ENCODE peak calls at places on chromosomes 4 and X, in four cellular contexts. One of them, this sample, is unnamed.

GRCh38 chrX:40007746-40008705 is 89.7 kb downstream of the BCOR start:
- DNase-seq in tibial artery: no peak
- DNase-seq in DND-41: no peak
- DNase-seq in PC-9: no peak
- DNase-seq in this sample: no peak

GRCh38 chrX:114361076-114361475 is 222.8 kb upstream of the HTR2C start:
- DNase-seq in tibial artery: no peak
- DNase-seq in DND-41: no peak
- DNase-seq in PC-9: no peak
- DNase-seq in this sample: no peak

GRCh38 chr4:138686078-138686477 is 329.5 kb upstream of the NOCT start:
- DNase-seq in tibial artery: no peak
- DNase-seq in DND-41: no peak
- DNase-seq in PC-9: no peak
- DNase-seq in this sample: no peak

GRCh38 chr4:78057135-78057599 is at the start of gene FRAS1:
- DNase-seq in tibial artery: no peak
- DNase-seq in DND-41: peak; percentile 9
- DNase-seq in PC-9: no peak
- DNase-seq in this sample: no peak

GRCh38 chrX:122641136-122641535 is 542.9 kb upstream of the GRIA3 start:
- DNase-seq in tibial artery: no peak
- DNase-seq in DND-41: no peak
- DNase-seq in PC-9: no peak
- DNase-seq in this sample: no peak

GRCh38 chrX:120769576-120770341 is 105.9 kb downstream of the CT47B1 start:
- DNase-seq in tibial artery: no peak
- DNase-seq in DND-41: peak; percentile 12
- DNase-seq in PC-9: peak; percentile 89
- DNase-seq in this sample: no peak

GRCh38 chr4:53919605-53920004 is 144.8 kb downstream of the CHIC2 start:
- DNase-seq in tibial artery: no peak
- DNase-seq in DND-41: no peak
- DNase-seq in PC-9: no peak
- DNase-seq in this sample: no peak

GRCh38 chr4:28010543-28011235 is 1150.0 kb downstream of the STIM2 start:
- DNase-seq in tibial artery: no peak
- DNase-seq in DND-41: no peak
- DNase-seq in PC-9: no peak
- DNase-seq in this sample: no peak

GRCh38 chrX:102746134-102746584 is 25.6 kb downstream of the GPRASP3 start:
- DNase-seq in tibial artery: peak; percentile 62
- DNase-seq in DND-41: no peak
- DNase-seq in PC-9: no peak
- DNase-seq in this sample: no peak

GRCh38 chr4:181662383-181662782 is 580.8 kb upstream of the TENM3 start:
- DNase-seq in tibial artery: no peak
- DNase-seq in DND-41: no peak
- DNase-seq in PC-9: no peak
- DNase-seq in this sample: no peak

DNA sequence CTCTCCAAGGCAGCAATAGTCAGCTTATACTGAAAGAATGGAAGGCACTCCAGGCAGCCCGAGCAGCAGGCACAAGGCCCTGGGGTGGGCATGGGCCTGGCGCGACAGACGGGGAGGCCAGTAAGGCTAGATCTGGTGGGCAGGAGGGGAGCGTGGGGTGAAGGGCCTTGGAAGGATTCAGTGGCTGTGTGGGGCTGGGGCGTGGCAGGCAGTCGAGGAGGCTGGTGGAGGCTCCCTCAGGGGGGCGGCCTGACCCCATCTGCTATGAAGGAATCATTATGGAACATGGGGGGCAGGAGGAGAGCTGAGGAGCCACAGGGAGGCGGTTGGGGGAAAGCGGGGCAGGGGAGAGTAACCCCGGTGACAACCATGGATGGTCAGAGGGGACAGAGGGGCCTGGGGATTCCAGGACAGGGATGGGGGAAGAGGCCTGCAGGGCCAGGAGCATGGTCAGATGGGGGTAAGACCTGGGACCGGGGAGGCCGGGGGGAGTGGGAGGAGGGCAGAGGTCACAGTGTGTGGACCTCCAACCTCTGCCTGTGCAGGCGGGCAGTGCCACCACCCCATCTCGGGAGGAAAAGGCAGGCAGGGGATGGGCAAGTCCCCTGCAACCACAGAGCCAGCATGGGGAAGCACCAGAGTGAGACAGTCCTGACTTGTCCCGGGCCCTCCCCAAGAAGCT is 70.3 kb downstream of the ACOX3 start:
- DNase-seq in tibial artery: no peak
- DNase-seq in DND-41: no peak
- DNase-seq in PC-9: no peak
- DNase-seq in this sample: no peak
- H3K4me1 ChIP-seq in tibial artery: no peaks in the 10 kb centered on the region
- H3K4me1 ChIP-seq in DND-41: no peaks in the 10 kb centered on the region
- H3K4me1 ChIP-seq in PC-9: no peaks in the 10 kb centered on the region
- H3K4me1 ChIP-seq in this sample: no peaks in the 10 kb centered on the region

GRCh38 chr4:110613710-110614109 is 9.2 kb downstream of the PITX2 start:
- DNase-seq in tibial artery: no peak
- DNase-seq in DND-41: no peak
- DNase-seq in PC-9: no peak
- DNase-seq in this sample: no peak

GRCh38 chr4:110612631-110613269 is 10.1 kb downstream of the PITX2 start:
- DNase-seq in tibial artery: no peak
- DNase-seq in DND-41: no peak
- DNase-seq in PC-9: no peak
- DNase-seq in this sample: no peak

GRCh38 chr4:110610940-110611785 is 11.7 kb downstream of the PITX2 start:
- DNase-seq in tibial artery: no peak
- DNase-seq in DND-41: no peak
- DNase-seq in PC-9: no peak
- DNase-seq in this sample: no peak

GRCh38 chr4:110610620-110610939 is 12.3 kb downstream of the PITX2 start:
- DNase-seq in tibial artery: no peak
- DNase-seq in DND-41: no peak
- DNase-seq in PC-9: no peak
- DNase-seq in this sample: no peak

GRCh38 chr4:110611968-110612447 is 10.9 kb downstream of the PITX2 start:
- DNase-seq in tibial artery: no peak
- DNase-seq in DND-41: no peak
- DNase-seq in PC-9: no peak
- DNase-seq in this sample: no peak
- H3K4me3 ChIP-seq in tibial artery: peak overlapping the region; percentile 38
- H3K4me3 ChIP-seq in DND-41: no peak overlapping the region
- H3K4me3 ChIP-seq in PC-9: no peak overlapping the region
- H3K4me3 ChIP-seq in this sample: no peak overlapping the region

GRCh38 chrX:106935175-106935574 is 15.0 kb downstream of the CLDN2 start:
- DNase-seq in tibial artery: no peak
- DNase-seq in DND-41: no peak
- DNase-seq in PC-9: no peak
- DNase-seq in this sample: no peak

GRCh38 chrX:106933538-106933961 is 13.3 kb downstream of the CLDN2 start:
- DNase-seq in tibial artery: no peak
- DNase-seq in DND-41: peak; percentile 20
- DNase-seq in PC-9: peak; percentile 33
- DNase-seq in this sample: no peak

GRCh38 chrX:106932492-106932923 is 12.3 kb downstream of the CLDN2 start:
- DNase-seq in tibial artery: no peak
- DNase-seq in DND-41: no peak
- DNase-seq in PC-9: peak; percentile 61
- DNase-seq in this sample: no peak

GRCh38 chrX:106931831-106932491 is 11.8 kb downstream of the CLDN2 start:
- DNase-seq in tibial artery: no peak
- DNase-seq in DND-41: no peak
- DNase-seq in PC-9: no peak
- DNase-seq in this sample: no peak

DNA sequence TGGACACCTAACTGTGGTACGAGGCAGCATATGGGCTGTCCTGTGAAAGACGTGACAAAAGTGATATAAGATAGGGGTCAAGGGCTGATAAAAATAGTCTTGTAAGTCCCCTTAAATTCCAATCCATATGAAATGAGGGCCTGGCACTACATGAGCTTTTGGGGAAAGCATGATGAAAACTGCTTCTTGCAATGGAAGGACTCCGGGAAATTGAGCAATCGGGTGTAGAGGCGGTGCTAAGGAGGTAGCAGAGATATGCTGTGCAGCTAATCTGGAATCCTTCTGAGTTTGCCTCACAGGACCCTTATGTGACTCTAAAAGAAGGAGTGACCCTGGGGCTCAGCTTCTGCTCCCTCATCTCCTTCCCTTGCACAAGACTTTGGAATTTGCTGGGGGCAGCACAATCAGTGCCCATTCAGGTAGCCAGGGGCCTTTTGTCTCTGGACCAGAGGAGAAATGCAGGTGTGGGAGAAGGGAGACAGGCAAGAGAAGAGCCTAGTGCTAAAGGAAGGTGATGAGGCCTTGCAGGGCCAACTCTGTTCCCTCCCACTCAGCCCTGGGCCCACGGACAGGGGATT is 12.8 kb downstream of the CLDN2 start:
- DNase-seq in tibial artery: no peak
- DNase-seq in DND-41: no peak
- DNase-seq in PC-9: peak; percentile 37
- DNase-seq in this sample: no peak
- H3K4me1 ChIP-seq in tibial artery: no peaks in the 10 kb centered on the region
- H3K4me1 ChIP-seq in DND-41: peaks cover 11% of the 10 kb centered on the region
- H3K4me1 ChIP-seq in PC-9: peaks cover 29% of the 10 kb centered on the region
- H3K4me1 ChIP-seq in this sample: no peaks in the 10 kb centered on the region

DNA sequence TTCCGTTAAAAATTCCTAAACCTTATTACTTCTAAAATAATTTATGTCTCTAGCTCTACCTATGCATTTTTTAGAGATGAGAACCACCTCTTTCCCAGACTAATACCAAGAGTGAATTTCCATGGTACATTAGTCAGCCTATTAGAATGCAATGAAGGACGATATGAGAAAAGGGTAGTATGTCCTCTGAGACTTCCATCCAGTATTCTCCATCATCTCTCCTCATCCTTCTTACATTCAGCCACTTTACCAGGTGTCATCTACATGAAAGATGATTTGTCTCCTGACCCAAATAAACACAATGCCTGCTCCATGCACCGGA is 97.8 kb downstream of the MAB21L2 start:
- DNase-seq in tibial artery: no peak
- DNase-seq in DND-41: no peak
- DNase-seq in PC-9: no peak
- DNase-seq in this sample: no peak
- H3K4me3 ChIP-seq in tibial artery: no peak overlapping the region
- H3K4me3 ChIP-seq in DND-41: no peak overlapping the region
- H3K4me3 ChIP-seq in PC-9: no peak overlapping the region
- H3K4me3 ChIP-seq in this sample: no peak overlapping the region

GRCh38 chr4:82358773-82359324 is 14.9 kb downstream of the HNRNPD start:
- DNase-seq in tibial artery: no peak
- DNase-seq in DND-41: no peak
- DNase-seq in PC-9: no peak
- DNase-seq in this sample: no peak

GRCh38 chr4:82362565-82362964 is 11.2 kb downstream of the HNRNPD start:
- DNase-seq in tibial artery: no peak
- DNase-seq in DND-41: no peak
- DNase-seq in PC-9: no peak
- DNase-seq in this sample: no peak

GRCh38 chr4:82367438-82368097 is 6.2 kb downstream of the HNRNPD start:
- DNase-seq in tibial artery: no peak
- DNase-seq in DND-41: no peak
- DNase-seq in PC-9: no peak
- DNase-seq in this sample: no peak

GRCh38 chr4:82360298-82361177 is 13.3 kb downstream of the HNRNPD start:
- DNase-seq in tibial artery: no peak
- DNase-seq in DND-41: no peak
- DNase-seq in PC-9: no peak
- DNase-seq in this sample: peak; percentile 32

DNA sequence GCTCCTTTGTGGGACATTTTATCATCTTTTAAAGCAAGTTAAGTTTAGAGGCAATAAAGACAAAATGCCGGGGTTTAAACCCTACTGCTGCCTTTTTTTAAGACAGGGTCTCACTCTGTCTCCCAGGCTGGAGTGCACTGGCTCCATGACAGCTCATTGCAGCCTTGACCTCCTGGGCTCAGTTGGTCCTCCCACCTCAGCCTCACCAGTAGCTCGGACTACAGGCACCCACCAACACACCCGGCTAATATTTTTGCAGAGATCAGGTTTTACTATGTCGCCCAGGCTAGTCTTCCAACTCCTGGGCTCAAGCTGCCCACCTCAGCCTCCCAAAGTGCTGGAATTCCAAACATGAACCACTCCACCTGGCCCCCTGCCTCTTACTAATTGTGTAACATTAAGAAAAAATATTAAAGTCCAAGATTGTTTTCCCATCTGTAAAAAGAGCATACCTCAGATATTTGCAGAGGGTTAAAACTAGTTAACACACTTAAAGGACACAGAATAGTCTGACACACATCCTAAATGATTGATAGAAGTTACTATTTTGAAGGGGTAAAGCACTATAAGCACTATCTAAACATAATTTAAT is 9.8 kb downstream of the HNRNPD start:
- DNase-seq in tibial artery: no peak
- DNase-seq in DND-41: no peak
- DNase-seq in PC-9: no peak
- DNase-seq in this sample: no peak
- H3K4me1 ChIP-seq in tibial artery: peaks cover 27% of the 10 kb centered on the region
- H3K4me1 ChIP-seq in DND-41: peaks cover 62% of the 10 kb centered on the region
- H3K4me1 ChIP-seq in PC-9: peaks cover 19% of the 10 kb centered on the region
- H3K4me1 ChIP-seq in this sample: peaks cover 70% of the 10 kb centered on the region

GRCh38 chr4:14864967-14865366 is 137.3 kb upstream of the CPEB2 start:
- DNase-seq in tibial artery: no peak
- DNase-seq in DND-41: no peak
- DNase-seq in PC-9: no peak
- DNase-seq in this sample: no peak

GRCh38 chr4:14864365-14864762 is 137.9 kb upstream of the CPEB2 start:
- DNase-seq in tibial artery: no peak
- DNase-seq in DND-41: no peak
- DNase-seq in PC-9: no peak
- DNase-seq in this sample: no peak

GRCh38 chr4:14863420-14864364 is 138.6 kb upstream of the CPEB2 start:
- DNase-seq in tibial artery: no peak
- DNase-seq in DND-41: no peak
- DNase-seq in PC-9: no peak
- DNase-seq in this sample: no peak

GRCh38 chr4:14865804-14866203 is 136.5 kb upstream of the CPEB2 start:
- DNase-seq in tibial artery: no peak
- DNase-seq in DND-41: no peak
- DNase-seq in PC-9: no peak
- DNase-seq in this sample: no peak

DNA sequence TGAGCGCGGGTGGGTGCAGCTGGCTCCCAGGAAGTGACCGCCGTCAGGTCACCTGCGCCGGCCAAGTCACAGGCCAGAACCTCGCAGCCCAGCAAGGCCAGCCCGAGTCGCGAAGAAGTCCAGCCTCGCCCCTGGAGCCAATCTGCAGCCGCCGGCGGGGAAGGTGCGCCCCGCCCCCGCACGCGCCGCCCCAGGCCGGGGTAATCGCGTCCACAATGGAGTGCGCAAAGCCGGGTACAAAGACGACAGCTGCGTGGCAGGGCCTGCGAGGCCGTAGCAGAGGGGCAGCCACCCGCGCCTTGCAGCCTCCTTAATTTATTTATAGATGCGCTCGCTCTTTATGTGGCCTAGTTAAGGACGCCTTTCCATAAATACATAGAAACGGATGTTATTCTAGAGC is 139.4 kb upstream of the CPEB2 start:
- DNase-seq in tibial artery: peak; percentile 69
- DNase-seq in DND-41: no peak
- DNase-seq in PC-9: no peak
- DNase-seq in this sample: no peak
- H3K4me3 ChIP-seq in tibial artery: peak overlapping the region; percentile 36
- H3K4me3 ChIP-seq in DND-41: no peak overlapping the region
- H3K4me3 ChIP-seq in PC-9: no peak overlapping the region
- H3K4me3 ChIP-seq in this sample: no peak overlapping the region

GRCh38 chrX:19774905-19775304 is 112.5 kb downstream of the SH3KBP1 start:
- DNase-seq in tibial artery: no peak
- DNase-seq in DND-41: peak; percentile 20
- DNase-seq in PC-9: no peak
- DNase-seq in this sample: no peak
- H3K4me1 ChIP-seq in tibial artery: no peaks in the 10 kb centered on the region
- H3K4me1 ChIP-seq in DND-41: peaks cover 73% of the 10 kb centered on the region
- H3K4me1 ChIP-seq in PC-9: no peaks in the 10 kb centered on the region
- H3K4me1 ChIP-seq in this sample: peaks cover 43% of the 10 kb centered on the region